ENCODE peak calls at places on chromosome 2, in five cellular contexts. A is stimulated activated CD4-positive, alpha-beta T cell treated with anti-CD3 and anti-CD28 coated beads, Interleukin-2, amount 100 ng/mL, for 48 hours; T is fibroblast of mammary gland; G is lower lobe of right lung; C is T-helper 9 cell. E is an unnamed sample.

GRCh38 chr2:235494716-235495372 is 1.0 kb downstream of the AGAP1 start:
- DNase-seq in T (peak; percentile 34), C (no peak), A (no peak), G (peak; percentile 64), E (no peak)

GRCh38 chr2:54624611-54625071 is 98.8 kb upstream of the EML6 start:
- DNase-seq in T (peak; percentile 32), G (no peak), C (no peak), A (no peak), E (no peak)

GRCh38 chr2:60136913-60137312 is 416.5 kb downstream of the BCL11A start:
- DNase-seq in C (no peak), A (no peak), T (no peak), G (no peak), E (no peak)

GRCh38 chr2:96111823-96112500 is 4.4 kb downstream of the ADRA2B start:
- DNase-seq in T (no peak), G (peak; percentile 24), A (no peak), C (no peak), E (no peak)

GRCh38 chr2:95012881-95013550 is 12.5 kb upstream of the MAL start:
- DNase-seq in G (no peak), C (no peak), A (no peak), T (peak; percentile 10), E (no peak)

GRCh38 chr2:32760628-32761027 is 132.8 kb downstream of the TTC27 start:
- DNase-seq in A (no peak), T (no peak), C (no peak), G (no peak), E (no peak)

GRCh38 chr2:51718881-51719280 is 686.9 kb upstream of the NRXN1 start:
- DNase-seq in A (no peak), T (no peak), C (no peak), G (no peak), E (no peak)

GRCh38 chr2:46535360-46535759 is 56.0 kb downstream of the TMEM247 start:
- DNase-seq in C (no peak), G (no peak), T (no peak), A (no peak), E (no peak)

GRCh38 chr2:109284816-109285215 is 155.8 kb downstream of the SH3RF3 start:
- DNase-seq in G (no peak), C (no peak), T (peak; percentile 63), A (no peak), E (no peak)

GRCh38 chr2:158616480-158616879 is 159.7 kb downstream of the PKP4 start:
- DNase-seq in C (no peak), G (no peak), T (no peak), A (no peak), E (no peak)

E was measured in effector CD8-positive, alpha-beta T cell.